ENCODE peak calls at places on chromosome 5, in eight cellular contexts. One of them, this sample, is unnamed.

GRCh38 chr5:40481226-40481625 is 198.5 kb upstream of the PTGER4 start:
- DNase-seq in NCI-H1694 treated with DMSO at 0.1 percent for 48 hours: no peak
- DNase-seq in type B pancreatic cell: no peak
- DNase-seq in GM13977: no peak
- DNase-seq in activated T-helper 1 cell treated with anti-CD3 and anti-CD28 coated beads, Interleukin-12 subunit alpha, Interleukin-12 subunit beta, Interleukin-2, Interleukin-4 antibody, amounts not matched to agents 30 ng/mL and 10 ng/mL and 1 ng/mL, durations not matched to agents 14 hours and 24 hours and 36 hours: no peak
- DNase-seq in LHCN-M2: peak
- DNase-seq in effector CD8-positive, alpha-beta T cell: no peak
- DNase-seq in Ammon's horn: no peak
- DNase-seq in this sample: no peak

GRCh38 chr5:87020099-87020934 is 247.4 kb upstream of the RASA1 start:
- DNase-seq in NCI-H1694 treated with DMSO at 0.1 percent for 48 hours: no peak
- DNase-seq in activated T-helper 1 cell treated with anti-CD3 and anti-CD28 coated beads, Interleukin-12 subunit alpha, Interleukin-12 subunit beta, Interleukin-2, Interleukin-4 antibody, amounts not matched to agents 30 ng/mL and 10 ng/mL and 1 ng/mL, durations not matched to agents 14 hours and 24 hours and 36 hours: peak
- DNase-seq in Ammon's horn: peak
- DNase-seq in type B pancreatic cell: no peak
- DNase-seq in LHCN-M2: peak
- DNase-seq in effector CD8-positive, alpha-beta T cell: no peak
- DNase-seq in GM13977: peak
- DNase-seq in this sample: peak

GRCh38 chr5:158727771-158728311 is 371.9 kb downstream of the EBF1 start:
- DNase-seq in NCI-H1694 treated with DMSO at 0.1 percent for 48 hours: no peak
- DNase-seq in Ammon's horn: no peak
- DNase-seq in activated T-helper 1 cell treated with anti-CD3 and anti-CD28 coated beads, Interleukin-12 subunit alpha, Interleukin-12 subunit beta, Interleukin-2, Interleukin-4 antibody, amounts not matched to agents 30 ng/mL and 10 ng/mL and 1 ng/mL, durations not matched to agents 14 hours and 24 hours and 36 hours: no peak
- DNase-seq in GM13977: no peak
- DNase-seq in type B pancreatic cell: no peak
- DNase-seq in effector CD8-positive, alpha-beta T cell: no peak
- DNase-seq in LHCN-M2: peak
- DNase-seq in this sample: no peak

GRCh38 chr5:129306725-129307124 is 153.4 kb upstream of the ADAMTS19 start:
- DNase-seq in GM13977: no peak
- DNase-seq in NCI-H1694 treated with DMSO at 0.1 percent for 48 hours: no peak
- DNase-seq in activated T-helper 1 cell treated with anti-CD3 and anti-CD28 coated beads, Interleukin-12 subunit alpha, Interleukin-12 subunit beta, Interleukin-2, Interleukin-4 antibody, amounts not matched to agents 30 ng/mL and 10 ng/mL and 1 ng/mL, durations not matched to agents 14 hours and 24 hours and 36 hours: no peak
- DNase-seq in effector CD8-positive, alpha-beta T cell: no peak
- DNase-seq in Ammon's horn: no peak
- DNase-seq in LHCN-M2: no peak
- DNase-seq in type B pancreatic cell: no peak
- DNase-seq in this sample: no peak

GRCh38 chr5:98839469-98840383 is 66.3 kb downstream of the RGMB start:
- DNase-seq in Ammon's horn: no peak
- DNase-seq in LHCN-M2: no peak
- DNase-seq in GM13977: no peak
- DNase-seq in type B pancreatic cell: no peak
- DNase-seq in NCI-H1694 treated with DMSO at 0.1 percent for 48 hours: no peak
- DNase-seq in activated T-helper 1 cell treated with anti-CD3 and anti-CD28 coated beads, Interleukin-12 subunit alpha, Interleukin-12 subunit beta, Interleukin-2, Interleukin-4 antibody, amounts not matched to agents 30 ng/mL and 10 ng/mL and 1 ng/mL, durations not matched to agents 14 hours and 24 hours and 36 hours: no peak
- DNase-seq in effector CD8-positive, alpha-beta T cell: no peak
- DNase-seq in this sample: no peak

GRCh38 chr5:168302785-168303184 is 11.3 kb downstream of the WWC1 start:
- DNase-seq in type B pancreatic cell: no peak
- DNase-seq in LHCN-M2: no peak
- DNase-seq in activated T-helper 1 cell treated with anti-CD3 and anti-CD28 coated beads, Interleukin-12 subunit alpha, Interleukin-12 subunit beta, Interleukin-2, Interleukin-4 antibody, amounts not matched to agents 30 ng/mL and 10 ng/mL and 1 ng/mL, durations not matched to agents 14 hours and 24 hours and 36 hours: no peak
- DNase-seq in effector CD8-positive, alpha-beta T cell: no peak
- DNase-seq in Ammon's horn: no peak
- DNase-seq in NCI-H1694 treated with DMSO at 0.1 percent for 48 hours: no peak
- DNase-seq in GM13977: no peak
- DNase-seq in this sample: no peak

GRCh38 chr5:173501922-173502321 is 114.5 kb downstream of the BOD1 start:
- DNase-seq in type B pancreatic cell: no peak
- DNase-seq in Ammon's horn: no peak
- DNase-seq in GM13977: no peak
- DNase-seq in activated T-helper 1 cell treated with anti-CD3 and anti-CD28 coated beads, Interleukin-12 subunit alpha, Interleukin-12 subunit beta, Interleukin-2, Interleukin-4 antibody, amounts not matched to agents 30 ng/mL and 10 ng/mL and 1 ng/mL, durations not matched to agents 14 hours and 24 hours and 36 hours: no peak
- DNase-seq in NCI-H1694 treated with DMSO at 0.1 percent for 48 hours: no peak
- DNase-seq in effector CD8-positive, alpha-beta T cell: no peak
- DNase-seq in LHCN-M2: no peak
- DNase-seq in this sample: no peak

GRCh38 chr5:57366744-57367143 is 115.9 kb downstream of the ACTBL2 start:
- DNase-seq in effector CD8-positive, alpha-beta T cell: no peak
- DNase-seq in GM13977: no peak
- DNase-seq in Ammon's horn: no peak
- DNase-seq in LHCN-M2: peak
- DNase-seq in NCI-H1694 treated with DMSO at 0.1 percent for 48 hours: no peak
- DNase-seq in type B pancreatic cell: no peak
- DNase-seq in activated T-helper 1 cell treated with anti-CD3 and anti-CD28 coated beads, Interleukin-12 subunit alpha, Interleukin-12 subunit beta, Interleukin-2, Interleukin-4 antibody, amounts not matched to agents 30 ng/mL and 10 ng/mL and 1 ng/mL, durations not matched to agents 14 hours and 24 hours and 36 hours: no peak
- DNase-seq in this sample: no peak

GRCh38 chr5:6637590-6637989 is 4.3 kb downstream of the SRD5A1 start:
- DNase-seq in Ammon's horn: no peak
- DNase-seq in activated T-helper 1 cell treated with anti-CD3 and anti-CD28 coated beads, Interleukin-12 subunit alpha, Interleukin-12 subunit beta, Interleukin-2, Interleukin-4 antibody, amounts not matched to agents 30 ng/mL and 10 ng/mL and 1 ng/mL, durations not matched to agents 14 hours and 24 hours and 36 hours: no peak
- DNase-seq in NCI-H1694 treated with DMSO at 0.1 percent for 48 hours: no peak
- DNase-seq in LHCN-M2: no peak
- DNase-seq in type B pancreatic cell: no peak
- DNase-seq in GM13977: no peak
- DNase-seq in effector CD8-positive, alpha-beta T cell: no peak
- DNase-seq in this sample: no peak

GRCh38 chr5:54580997-54581741 is 63.6 kb downstream of the SNX18 start:
- DNase-seq in effector CD8-positive, alpha-beta T cell: no peak
- DNase-seq in LHCN-M2: peak
- DNase-seq in NCI-H1694 treated with DMSO at 0.1 percent for 48 hours: no peak
- DNase-seq in activated T-helper 1 cell treated with anti-CD3 and anti-CD28 coated beads, Interleukin-12 subunit alpha, Interleukin-12 subunit beta, Interleukin-2, Interleukin-4 antibody, amounts not matched to agents 30 ng/mL and 10 ng/mL and 1 ng/mL, durations not matched to agents 14 hours and 24 hours and 36 hours: no peak
- DNase-seq in GM13977: no peak
- DNase-seq in Ammon's horn: peak
- DNase-seq in type B pancreatic cell: no peak
- DNase-seq in this sample: no peak

GRCh38 chr5:143033535-143034260 is 263.5 kb downstream of the ARHGAP26 start:
- DNase-seq in type B pancreatic cell: no peak
- DNase-seq in Ammon's horn: no peak
- DNase-seq in LHCN-M2: peak
- DNase-seq in NCI-H1694 treated with DMSO at 0.1 percent for 48 hours: no peak
- DNase-seq in effector CD8-positive, alpha-beta T cell: no peak
- DNase-seq in GM13977: no peak
- DNase-seq in activated T-helper 1 cell treated with anti-CD3 and anti-CD28 coated beads, Interleukin-12 subunit alpha, Interleukin-12 subunit beta, Interleukin-2, Interleukin-4 antibody, amounts not matched to agents 30 ng/mL and 10 ng/mL and 1 ng/mL, durations not matched to agents 14 hours and 24 hours and 36 hours: no peak
- DNase-seq in this sample: no peak

GRCh38 chr5:27316283-27316675 is 277.9 kb upstream of the CDH9 start:
- DNase-seq in Ammon's horn: no peak
- DNase-seq in type B pancreatic cell: no peak
- DNase-seq in effector CD8-positive, alpha-beta T cell: no peak
- DNase-seq in NCI-H1694 treated with DMSO at 0.1 percent for 48 hours: no peak
- DNase-seq in activated T-helper 1 cell treated with anti-CD3 and anti-CD28 coated beads, Interleukin-12 subunit alpha, Interleukin-12 subunit beta, Interleukin-2, Interleukin-4 antibody, amounts not matched to agents 30 ng/mL and 10 ng/mL and 1 ng/mL, durations not matched to agents 14 hours and 24 hours and 36 hours: no peak
- DNase-seq in LHCN-M2: peak
- DNase-seq in GM13977: no peak
- DNase-seq in this sample: no peak

This sample was measured in activated T-helper 2 cell treated with anti-CD3 and anti-CD28 coated beads, Interferon-gamma antibody, Interleukin-2, Interleukin-4, amounts not matched to agents 10 μg/mL and 5 μg/mL and 100 μg/mL, durations not matched to agents 14 hours and 24 hours and 36 hours.